ENCODE peak calls at places on chromosome 5, in seven cellular contexts. One of them, this sample, is unnamed.
A peak's percentile ranks its signal among the peaks of the same experiment; 100 is the strongest.

GRCh38 chr5:134119720-134120119 is 5.2 kb downstream of the TCF7 start:
- DNase-seq in renal cortical epithelial cell: no peak
- DNase-seq in AG04450: no peak
- DNase-seq in EH: no peak
- DNase-seq in HTR-8/SVneo: no peak
- DNase-seq in GM10248: no peak
- DNase-seq in Daoy: no peak
- DNase-seq in this sample: no peak

GRCh38 chr5:10583663-10584572 is 20.0 kb downstream of the ANKRD33B start:
- DNase-seq in renal cortical epithelial cell: no peak
- DNase-seq in AG04450: no peak
- DNase-seq in EH: no peak
- DNase-seq in HTR-8/SVneo: no peak
- DNase-seq in GM10248: no peak
- DNase-seq in Daoy: no peak
- DNase-seq in this sample: no peak

GRCh38 chr5:177403194-177403825 is 2.8 kb upstream of the PFN3 start:
- DNase-seq in renal cortical epithelial cell: no peak
- DNase-seq in AG04450: no peak
- DNase-seq in EH: peak; percentile 37
- DNase-seq in HTR-8/SVneo: no peak
- DNase-seq in GM10248: peak; percentile 61
- DNase-seq in Daoy: peak; percentile 62
- DNase-seq in this sample: peak; percentile 57

GRCh38 chr5:155380480-155380879 is 366.9 kb downstream of the KIF4B start:
- DNase-seq in renal cortical epithelial cell: no peak
- DNase-seq in AG04450: no peak
- DNase-seq in EH: no peak
- DNase-seq in HTR-8/SVneo: no peak
- DNase-seq in GM10248: no peak
- DNase-seq in Daoy: no peak
- DNase-seq in this sample: no peak

GRCh38 chr5:80208337-80208736 is 47.5 kb downstream of the SERINC5 start:
- DNase-seq in renal cortical epithelial cell: no peak
- DNase-seq in AG04450: no peak
- DNase-seq in EH: no peak
- DNase-seq in HTR-8/SVneo: no peak
- DNase-seq in GM10248: no peak
- DNase-seq in Daoy: no peak
- DNase-seq in this sample: no peak

GRCh38 chr5:127705120-127705892 is 2.1 kb downstream of the CCDC192 start:
- DNase-seq in renal cortical epithelial cell: peak; percentile 92
- DNase-seq in AG04450: peak; percentile 44
- DNase-seq in EH: peak; percentile 84
- DNase-seq in HTR-8/SVneo: no peak
- DNase-seq in GM10248: no peak
- DNase-seq in Daoy: peak; percentile 60
- DNase-seq in this sample: peak; percentile 65

GRCh38 chr5:87009146-87009545 is 258.5 kb upstream of the RASA1 start:
- DNase-seq in renal cortical epithelial cell: peak; percentile 72
- DNase-seq in AG04450: no peak
- DNase-seq in EH: peak; percentile 27
- DNase-seq in HTR-8/SVneo: no peak
- DNase-seq in GM10248: no peak
- DNase-seq in Daoy: no peak
- DNase-seq in this sample: no peak

GRCh38 chr5:57804007-57804444 is 321.4 kb upstream of the ACTBL2 start:
- DNase-seq in renal cortical epithelial cell: peak; percentile 74
- DNase-seq in AG04450: peak; percentile 47
- DNase-seq in EH: peak; percentile 96
- DNase-seq in HTR-8/SVneo: no peak
- DNase-seq in GM10248: no peak
- DNase-seq in Daoy: peak; percentile 65
- DNase-seq in this sample: peak; percentile 58